ENCODE peak calls at places on chromosomes 13 and 19, in seven cellular contexts. P is stromal cell of bone marrow; D is NCI-H2171; U is HCEC 1CT; S is iPS-NIHi11; Z is GM10248; E is activated naive CD4-positive, alpha-beta T cell treated with anti-CD3 and anti-CD28 coated beads for 36 hours. O is an unnamed sample.
A peak's percentile ranks its signal among the peaks of the same experiment; 100 is the strongest.

GRCh38 chr13:31201341-31202024 is 1.7 kb downstream of the B3GLCT start:
- DNase-seq in P (peak; percentile 38), D (no peak), U (peak; percentile 48), S (no peak), Z (no peak), E (no peak), O (no peak)

GRCh38 chr19:8461891-8462290 is 17.1 kb downstream of the HNRNPM start:
- DNase-seq in P (no peak), D (no peak), U (no peak), S (no peak), Z (no peak), E (no peak), O (no peak)

GRCh38 chr13:31982124-31982523 is 49.5 kb upstream of the FRY start:
- DNase-seq in P (no peak), D (no peak), U (no peak), S (no peak), Z (no peak), E (no peak), O (no peak)

GRCh38 chr19:7427944-7428343 is 60.9 kb downstream of the PEX11G start:
- DNase-seq in P (no peak), D (no peak), U (peak; percentile 88), S (no peak), Z (no peak), E (no peak), O (no peak)

GRCh38 chr19:35757231-35757748 is 461 bp upstream of the HSPB6 start:
- DNase-seq in P (peak; percentile 91), D (no peak), U (peak; percentile 87), S (peak; percentile 31), Z (peak; percentile 25), E (peak; percentile 56), O (peak; percentile 77)

GRCh38 chr13:66665991-66666390 is 564.1 kb downstream of the PCDH9 start:
- DNase-seq in P (peak; percentile 96), D (peak; percentile 16), U (peak; percentile 64), S (peak; percentile 48), Z (no peak), E (no peak), O (no peak)

GRCh38 chr13:102868366-102868936 is 22.6 kb downstream of the ERCC5 start:
- DNase-seq in P (no peak), D (no peak), U (no peak), S (no peak), Z (no peak), E (no peak), O (no peak)

GRCh38 chr19:3163230-3163886 is 15.2 kb upstream of the S1PR4 start:
- DNase-seq in P (no peak), D (peak; percentile 68), U (peak; percentile 43), S (peak; percentile 96), Z (peak; percentile 90), E (peak; percentile 82), O (peak; percentile 91)

GRCh38 chr19:29890392-29890791 is 51.6 kb upstream of the URI1 start:
- DNase-seq in P (no peak), D (no peak), U (no peak), S (no peak), Z (no peak), E (no peak), O (no peak)

GRCh38 chr13:20334309-20334708 is 102.2 kb upstream of the GJB6 start:
- DNase-seq in P (no peak), D (no peak), U (no peak), S (no peak), Z (no peak), E (no peak), O (no peak)

GRCh38 chr13:49165798-49166752 is 54.1 kb upstream of the MLNR start:
- DNase-seq in P (no peak), D (no peak), U (no peak), S (no peak), Z (peak; percentile 5), E (no peak), O (no peak)

GRCh38 chr13:114151565-114152284 is 19.3 kb upstream of the RASA3 start:
- DNase-seq in P (no peak), D (peak; percentile 43), U (no peak), S (peak; percentile 55), Z (no peak), E (peak; percentile 77), O (peak; percentile 74)

GRCh38 chr13:30735025-30735967 is at the start of gene ALOX5AP:
- DNase-seq in P (no peak), D (no peak), U (no peak), S (no peak), Z (peak; percentile 70), E (peak; percentile 67), O (peak; percentile 81)

O was measured in activated CD4-positive, alpha-beta T cell treated with anti-CD3 and anti-CD28 coated beads, Interleukin-2, amount 10 ng/mL, durations not matched to agents 24 days and 14 days.